ENCODE peak calls at places on chromosome 22, in seven cellular contexts. One of them, this sample, is unnamed.

GRCh38 chr22:46421272-46421671 is 85.8 kb downstream of the TRMU start:
- DNase-seq in astrocyte of the cerebellum: no peak
- DNase-seq in thyroid gland: no peak
- DNase-seq in OCI-LY7: peak
- DNase-seq in choroid plexus epithelial cell: no peak
- DNase-seq in psoas muscle: no peak
- DNase-seq in stomach: no peak
- DNase-seq in this sample: no peak

GRCh38 chr22:46613606-46613997 is 6.6 kb upstream of the GRAMD4 start:
- DNase-seq in astrocyte of the cerebellum: no peak
- DNase-seq in thyroid gland: no peak
- DNase-seq in OCI-LY7: peak
- DNase-seq in choroid plexus epithelial cell: peak
- DNase-seq in psoas muscle: peak
- DNase-seq in stomach: no peak
- DNase-seq in this sample: no peak

GRCh38 chr22:44668190-44668885 is 33.7 kb upstream of the PRR5 start:
- DNase-seq in astrocyte of the cerebellum: no peak
- DNase-seq in thyroid gland: no peak
- DNase-seq in OCI-LY7: no peak
- DNase-seq in choroid plexus epithelial cell: no peak
- DNase-seq in psoas muscle: peak
- DNase-seq in stomach: no peak
- DNase-seq in this sample: no peak

GRCh38 chr22:26259510-26259909 is 90.2 kb downstream of the SEZ6L start:
- DNase-seq in astrocyte of the cerebellum: no peak
- DNase-seq in thyroid gland: peak
- DNase-seq in OCI-LY7: peak
- DNase-seq in choroid plexus epithelial cell: peak
- DNase-seq in psoas muscle: no peak
- DNase-seq in stomach: no peak
- DNase-seq in this sample: peak

GRCh38 chr22:20115691-20116375 is at the start of gene RANBP1:
- DNase-seq in astrocyte of the cerebellum: no peak
- DNase-seq in thyroid gland: no peak
- DNase-seq in OCI-LY7: no peak
- DNase-seq in choroid plexus epithelial cell: no peak
- DNase-seq in psoas muscle: peak
- DNase-seq in stomach: no peak
- DNase-seq in this sample: no peak

GRCh38 chr22:44461083-44461375 is 37.0 kb downstream of the RTL6 start:
- DNase-seq in astrocyte of the cerebellum: no peak
- DNase-seq in thyroid gland: no peak
- DNase-seq in OCI-LY7: no peak
- DNase-seq in choroid plexus epithelial cell: no peak
- DNase-seq in psoas muscle: no peak
- DNase-seq in stomach: peak
- DNase-seq in this sample: no peak

GRCh38 chr22:23401111-23401909 is 178.8 kb downstream of the IGLL1 start:
- DNase-seq in astrocyte of the cerebellum: peak
- DNase-seq in thyroid gland: no peak
- DNase-seq in OCI-LY7: no peak
- DNase-seq in choroid plexus epithelial cell: peak
- DNase-seq in psoas muscle: no peak
- DNase-seq in stomach: no peak
- DNase-seq in this sample: no peak

GRCh38 chr22:26953380-26953807 is 296.0 kb downstream of the MIAT start:
- DNase-seq in astrocyte of the cerebellum: no peak
- DNase-seq in thyroid gland: no peak
- DNase-seq in OCI-LY7: no peak
- DNase-seq in choroid plexus epithelial cell: no peak
- DNase-seq in psoas muscle: no peak
- DNase-seq in stomach: no peak
- DNase-seq in this sample: no peak

GRCh38 chr22:28426346-28427132 is 253.1 kb downstream of the TTC28 start:
- DNase-seq in astrocyte of the cerebellum: no peak
- DNase-seq in thyroid gland: no peak
- DNase-seq in OCI-LY7: no peak
- DNase-seq in choroid plexus epithelial cell: peak
- DNase-seq in psoas muscle: no peak
- DNase-seq in stomach: no peak
- DNase-seq in this sample: no peak

GRCh38 chr22:31623634-31624312 is 38.2 kb downstream of the PISD start:
- DNase-seq in astrocyte of the cerebellum: no peak
- DNase-seq in thyroid gland: no peak
- DNase-seq in OCI-LY7: no peak
- DNase-seq in choroid plexus epithelial cell: no peak
- DNase-seq in psoas muscle: no peak
- DNase-seq in stomach: no peak
- DNase-seq in this sample: no peak

GRCh38 chr22:43830931-43831560 is 18.9 kb upstream of the EFCAB6 start:
- DNase-seq in astrocyte of the cerebellum: no peak
- DNase-seq in thyroid gland: no peak
- DNase-seq in OCI-LY7: no peak
- DNase-seq in choroid plexus epithelial cell: no peak
- DNase-seq in psoas muscle: no peak
- DNase-seq in stomach: no peak
- DNase-seq in this sample: no peak

GRCh38 chr22:41650229-41650628 is 29.1 kb downstream of the XRCC6 start:
- DNase-seq in astrocyte of the cerebellum: no peak
- DNase-seq in thyroid gland: no peak
- DNase-seq in OCI-LY7: no peak
- DNase-seq in choroid plexus epithelial cell: no peak
- DNase-seq in psoas muscle: no peak
- DNase-seq in stomach: no peak
- DNase-seq in this sample: no peak

GRCh38 chr22:41650821-41651220 is 29.7 kb downstream of the XRCC6 start:
- DNase-seq in astrocyte of the cerebellum: no peak
- DNase-seq in thyroid gland: no peak
- DNase-seq in OCI-LY7: no peak
- DNase-seq in choroid plexus epithelial cell: no peak
- DNase-seq in psoas muscle: no peak
- DNase-seq in stomach: no peak
- DNase-seq in this sample: no peak

GRCh38 chr22:41657709-41658108 is 31.0 kb downstream of the SNU13 start:
- DNase-seq in astrocyte of the cerebellum: no peak
- DNase-seq in thyroid gland: no peak
- DNase-seq in OCI-LY7: no peak
- DNase-seq in choroid plexus epithelial cell: no peak
- DNase-seq in psoas muscle: no peak
- DNase-seq in stomach: no peak
- DNase-seq in this sample: no peak

GRCh38 chr22:41656515-41656914 is 32.2 kb downstream of the SNU13 start:
- DNase-seq in astrocyte of the cerebellum: no peak
- DNase-seq in thyroid gland: no peak
- DNase-seq in OCI-LY7: no peak
- DNase-seq in choroid plexus epithelial cell: peak
- DNase-seq in psoas muscle: no peak
- DNase-seq in stomach: no peak
- DNase-seq in this sample: no peak

GRCh38 chr22:41654322-41654721 is 33.2 kb downstream of the XRCC6 start:
- DNase-seq in astrocyte of the cerebellum: no peak
- DNase-seq in thyroid gland: no peak
- DNase-seq in OCI-LY7: no peak
- DNase-seq in choroid plexus epithelial cell: no peak
- DNase-seq in psoas muscle: no peak
- DNase-seq in stomach: no peak
- DNase-seq in this sample: no peak
- H3K4me3 ChIP-seq in astrocyte of the cerebellum: no peak
- H3K4me3 ChIP-seq in thyroid gland: no peak
- H3K4me3 ChIP-seq in OCI-LY7: no peak
- H3K4me3 ChIP-seq in choroid plexus epithelial cell: no peak
- H3K4me3 ChIP-seq in psoas muscle: no peak
- H3K4me3 ChIP-seq in stomach: no peak
- H3K4me3 ChIP-seq in this sample: no peak

GRCh38 chr22:41619979-41620645 is 731 bp downstream of the DESI1 start:
- DNase-seq in astrocyte of the cerebellum: no peak
- DNase-seq in thyroid gland: peak
- DNase-seq in OCI-LY7: peak
- DNase-seq in choroid plexus epithelial cell: no peak
- DNase-seq in psoas muscle: peak
- DNase-seq in stomach: peak
- DNase-seq in this sample: no peak

GRCh38 chr22:41621099-41621910 is at the start of gene XRCC6:
- DNase-seq in astrocyte of the cerebellum: peak
- DNase-seq in thyroid gland: peak
- DNase-seq in OCI-LY7: peak
- DNase-seq in choroid plexus epithelial cell: peak
- DNase-seq in psoas muscle: peak
- DNase-seq in stomach: peak
- DNase-seq in this sample: peak

GRCh38 chr22:41625577-41625976 is 4.5 kb downstream of the XRCC6 start:
- DNase-seq in astrocyte of the cerebellum: no peak
- DNase-seq in thyroid gland: no peak
- DNase-seq in OCI-LY7: no peak
- DNase-seq in choroid plexus epithelial cell: no peak
- DNase-seq in psoas muscle: no peak
- DNase-seq in stomach: no peak
- DNase-seq in this sample: no peak

GRCh38 chr22:41621911-41622179 is 750 bp downstream of the XRCC6 start:
- DNase-seq in astrocyte of the cerebellum: no peak
- DNase-seq in thyroid gland: no peak
- DNase-seq in OCI-LY7: no peak
- DNase-seq in choroid plexus epithelial cell: no peak
- DNase-seq in psoas muscle: no peak
- DNase-seq in stomach: no peak
- DNase-seq in this sample: no peak

GRCh38 chr22:41620646-41621098 is at the start of gene DESI1:
- DNase-seq in astrocyte of the cerebellum: no peak
- DNase-seq in thyroid gland: no peak
- DNase-seq in OCI-LY7: no peak
- DNase-seq in choroid plexus epithelial cell: no peak
- DNase-seq in psoas muscle: no peak
- DNase-seq in stomach: no peak
- DNase-seq in this sample: no peak
- TF ChIP-seq CTCF in astrocyte of the cerebellum: no peak
- TF ChIP-seq CTCF in thyroid gland: no peak
- TF ChIP-seq CTCF in OCI-LY7: no peak
- TF ChIP-seq CTCF in choroid plexus epithelial cell: no peak
- TF ChIP-seq CTCF in psoas muscle: no peak
- TF ChIP-seq CTCF in stomach: no peak
- TF ChIP-seq CTCF in this sample: no peak

GRCh38 chr22:42298746-42299145 is 28.3 kb upstream of the TCF20 start:
- DNase-seq in astrocyte of the cerebellum: no peak
- DNase-seq in thyroid gland: no peak
- DNase-seq in OCI-LY7: no peak
- DNase-seq in choroid plexus epithelial cell: no peak
- DNase-seq in psoas muscle: no peak
- DNase-seq in stomach: no peak
- DNase-seq in this sample: no peak

GRCh38 chr22:42297778-42298177 is 27.3 kb upstream of the TCF20 start:
- DNase-seq in astrocyte of the cerebellum: no peak
- DNase-seq in thyroid gland: no peak
- DNase-seq in OCI-LY7: peak
- DNase-seq in choroid plexus epithelial cell: peak
- DNase-seq in psoas muscle: no peak
- DNase-seq in stomach: no peak
- DNase-seq in this sample: no peak

GRCh38 chr22:42301072-42301741 is 30.8 kb upstream of the TCF20 start:
- DNase-seq in astrocyte of the cerebellum: no peak
- DNase-seq in thyroid gland: no peak
- DNase-seq in OCI-LY7: no peak
- DNase-seq in choroid plexus epithelial cell: no peak
- DNase-seq in psoas muscle: no peak
- DNase-seq in stomach: no peak
- DNase-seq in this sample: no peak

GRCh38 chr22:42300286-42301071 is 30.0 kb upstream of the TCF20 start:
- DNase-seq in astrocyte of the cerebellum: no peak
- DNase-seq in thyroid gland: no peak
- DNase-seq in OCI-LY7: peak
- DNase-seq in choroid plexus epithelial cell: no peak
- DNase-seq in psoas muscle: no peak
- DNase-seq in stomach: peak
- DNase-seq in this sample: no peak

DNA sequence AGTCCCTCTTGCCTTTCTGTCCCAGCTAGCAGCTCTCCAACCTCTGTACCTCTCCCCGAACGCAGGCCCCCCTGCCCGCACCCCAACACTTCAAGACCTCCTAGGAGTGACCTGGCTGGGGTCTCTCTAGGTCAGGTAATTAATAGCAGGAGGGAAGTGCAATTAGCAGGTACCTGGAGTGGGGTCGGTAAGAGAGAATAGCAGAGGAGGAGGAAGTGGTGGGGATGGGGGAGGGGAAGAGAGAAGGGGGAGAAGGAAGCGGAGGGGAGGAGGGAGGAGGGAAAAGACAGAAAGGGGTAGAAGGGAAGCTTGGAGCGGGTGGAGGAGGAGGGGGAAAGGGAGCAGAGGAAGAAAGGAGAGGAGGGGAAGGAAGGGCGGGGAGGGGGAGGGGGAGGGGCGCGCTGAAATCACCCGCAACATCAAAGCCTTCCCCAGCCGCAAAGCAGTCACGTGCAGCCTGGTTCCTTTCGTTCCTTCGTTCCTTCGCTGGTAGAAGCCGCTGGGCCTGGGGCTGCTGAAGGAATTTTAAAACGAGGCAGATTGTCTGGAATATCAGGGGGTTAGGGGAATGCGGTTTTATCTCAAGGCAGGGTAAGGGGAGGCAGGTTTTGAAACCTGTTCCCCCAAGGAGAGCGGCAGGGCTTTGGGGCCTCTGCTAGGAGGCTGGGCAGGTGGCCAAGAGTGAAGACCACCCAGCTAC is 29.3 kb upstream of the TCF20 start:
- DNase-seq in astrocyte of the cerebellum: no peak
- DNase-seq in thyroid gland: no peak
- DNase-seq in OCI-LY7: peak
- DNase-seq in choroid plexus epithelial cell: no peak
- DNase-seq in psoas muscle: no peak
- DNase-seq in stomach: peak
- DNase-seq in this sample: no peak
- H3K4me3 ChIP-seq in astrocyte of the cerebellum: no peak
- H3K4me3 ChIP-seq in thyroid gland: no peak
- H3K4me3 ChIP-seq in OCI-LY7: peak
- H3K4me3 ChIP-seq in choroid plexus epithelial cell: no peak
- H3K4me3 ChIP-seq in psoas muscle: no peak
- H3K4me3 ChIP-seq in stomach: no peak
- H3K4me3 ChIP-seq in this sample: no peak

DNA sequence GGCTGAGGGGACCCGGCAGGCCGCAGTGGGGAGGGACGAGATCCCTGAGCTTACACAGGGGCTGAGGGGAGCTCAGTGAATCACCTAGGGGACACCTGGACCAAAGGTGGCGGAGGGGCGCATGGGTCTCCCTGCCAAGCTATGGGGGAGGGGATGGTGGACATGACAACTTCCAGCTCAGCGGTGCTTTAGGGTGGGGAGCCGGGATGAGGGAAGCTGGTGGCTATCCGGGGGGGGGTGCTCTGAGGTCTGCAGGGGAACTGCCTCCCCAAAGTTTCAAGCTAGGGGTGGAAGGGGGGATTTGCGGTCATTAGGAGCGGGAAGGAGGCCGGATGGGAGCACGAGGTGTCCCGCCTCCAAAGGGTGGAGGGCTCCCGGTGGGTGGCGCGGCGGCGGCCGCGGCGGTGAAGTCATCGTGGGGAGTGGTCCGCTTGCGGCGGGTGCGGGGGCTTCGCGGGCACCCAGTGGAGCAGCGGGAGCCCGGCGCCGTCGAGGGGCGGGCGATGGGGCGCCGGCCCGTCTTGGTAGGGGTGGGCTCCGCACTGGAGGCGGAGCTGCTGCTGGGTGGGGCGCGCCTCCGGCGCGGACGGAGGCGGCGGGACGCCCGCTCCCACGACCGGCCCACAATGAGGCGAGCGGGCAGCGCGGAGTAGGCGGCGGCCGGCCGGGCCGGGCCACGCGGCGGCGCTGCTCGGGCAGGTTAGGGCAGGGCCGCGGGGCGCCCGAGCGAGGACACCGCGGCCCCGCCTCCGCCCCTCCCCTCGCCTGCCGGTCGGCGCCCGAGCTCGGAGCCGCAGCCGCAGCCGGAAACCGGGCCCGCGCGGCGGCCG is at the start of gene MICALL1:
- DNase-seq in astrocyte of the cerebellum: no peak
- DNase-seq in thyroid gland: peak
- DNase-seq in OCI-LY7: peak
- DNase-seq in choroid plexus epithelial cell: peak
- DNase-seq in psoas muscle: peak
- DNase-seq in stomach: peak
- DNase-seq in this sample: no peak
- TF ChIP-seq CTCF in astrocyte of the cerebellum: no peak
- TF ChIP-seq CTCF in thyroid gland: no peak
- TF ChIP-seq CTCF in OCI-LY7: peak
- TF ChIP-seq CTCF in choroid plexus epithelial cell: no peak
- TF ChIP-seq CTCF in psoas muscle: peak
- TF ChIP-seq CTCF in stomach: no peak
- TF ChIP-seq CTCF in this sample: peak

This sample was measured in LNCaP clone FGC.